ENCODE peak calls at places on chromosome 16, in five cellular contexts. One of them, this sample, is unnamed.

GRCh38 chr16:16971042-16971441 is 499.7 kb downstream of the XYLT1 start:
- DNase-seq in foreskin melanocyte: no peak
- DNase-seq in memory B cell: no peak
- DNase-seq in RPMI7951: no peak
- DNase-seq in Peyer's patch: no peak
- DNase-seq in this sample: no peak

GRCh38 chr16:69599731-69600130 is 34.0 kb downstream of the NFAT5 start:
- DNase-seq in Peyer's patch: no peak
- DNase-seq in RPMI7951: no peak
- DNase-seq in foreskin melanocyte: no peak
- DNase-seq in memory B cell: no peak
- DNase-seq in this sample: no peak

GRCh38 chr16:56356276-56357241 is 68.8 kb downstream of the AMFR start:
- DNase-seq in Peyer's patch: peak
- DNase-seq in RPMI7951: peak
- DNase-seq in memory B cell: peak
- DNase-seq in foreskin melanocyte: peak
- DNase-seq in this sample: peak

GRCh38 chr16:1167276-1168107 is 14.6 kb downstream of the CACNA1H start:
- DNase-seq in RPMI7951: no peak
- DNase-seq in Peyer's patch: no peak
- DNase-seq in memory B cell: no peak
- DNase-seq in foreskin melanocyte: no peak
- DNase-seq in this sample: no peak

GRCh38 chr16:71460246-71460645 is 1.8 kb downstream of the ZNF23 start:
- DNase-seq in Peyer's patch: no peak
- DNase-seq in RPMI7951: peak
- DNase-seq in foreskin melanocyte: no peak
- DNase-seq in memory B cell: no peak
- DNase-seq in this sample: peak

GRCh38 chr16:19167710-19168172 is 299 bp upstream of the SYT17 start:
- DNase-seq in memory B cell: peak
- DNase-seq in foreskin melanocyte: peak
- DNase-seq in Peyer's patch: peak
- DNase-seq in RPMI7951: peak
- DNase-seq in this sample: peak

GRCh38 chr16:68978303-68978954 is 127.0 kb upstream of the HAS3 start:
- DNase-seq in foreskin melanocyte: no peak
- DNase-seq in RPMI7951: no peak
- DNase-seq in Peyer's patch: no peak
- DNase-seq in memory B cell: no peak
- DNase-seq in this sample: no peak

GRCh38 chr16:645852-646678 is 3.1 kb upstream of the WDR90 start:
- DNase-seq in RPMI7951: peak
- DNase-seq in Peyer's patch: peak
- DNase-seq in foreskin melanocyte: no peak
- DNase-seq in memory B cell: no peak
- DNase-seq in this sample: no peak

GRCh38 chr16:65117701-65118448 is 4.0 kb downstream of the CDH11 start:
- DNase-seq in Peyer's patch: peak
- DNase-seq in memory B cell: no peak
- DNase-seq in RPMI7951: peak
- DNase-seq in foreskin melanocyte: peak
- DNase-seq in this sample: peak

GRCh38 chr16:86854895-86855294 is 276.5 kb downstream of the FOXL1 start:
- DNase-seq in Peyer's patch: no peak
- DNase-seq in memory B cell: no peak
- DNase-seq in foreskin melanocyte: no peak
- DNase-seq in RPMI7951: peak
- DNase-seq in this sample: peak

GRCh38 chr16:47258874-47259461 is 115.2 kb upstream of the NETO2 start:
- DNase-seq in memory B cell: peak
- DNase-seq in Peyer's patch: no peak
- DNase-seq in foreskin melanocyte: peak
- DNase-seq in RPMI7951: peak
- DNase-seq in this sample: peak

GRCh38 chr16:64826374-64826773 is 295.5 kb downstream of the CDH11 start:
- DNase-seq in Peyer's patch: no peak
- DNase-seq in foreskin melanocyte: no peak
- DNase-seq in RPMI7951: no peak
- DNase-seq in memory B cell: no peak
- DNase-seq in this sample: peak

GRCh38 chr16:35561346-35561745 is 2101.9 kb downstream of the TP53TG3F start:
- DNase-seq in RPMI7951: no peak
- DNase-seq in memory B cell: no peak
- DNase-seq in Peyer's patch: no peak
- DNase-seq in foreskin melanocyte: no peak
- DNase-seq in this sample: no peak

GRCh38 chr16:24906901-24907300 is 61.1 kb downstream of the SLC5A11 start:
- DNase-seq in RPMI7951: no peak
- DNase-seq in Peyer's patch: no peak
- DNase-seq in foreskin melanocyte: no peak
- DNase-seq in memory B cell: no peak
- DNase-seq in this sample: no peak

GRCh38 chr16:88655733-88656281 is 5.0 kb upstream of the CYBA start:
- DNase-seq in RPMI7951: no peak
- DNase-seq in Peyer's patch: no peak
- DNase-seq in memory B cell: no peak
- DNase-seq in foreskin melanocyte: no peak
- DNase-seq in this sample: no peak

GRCh38 chr16:51813609-51814008 is 662.5 kb upstream of the SALL1 start:
- DNase-seq in foreskin melanocyte: no peak
- DNase-seq in Peyer's patch: no peak
- DNase-seq in memory B cell: no peak
- DNase-seq in RPMI7951: no peak
- DNase-seq in this sample: no peak

GRCh38 chr16:71414038-71414437 is 27.8 kb downstream of the TLE7 start:
- DNase-seq in RPMI7951: no peak
- DNase-seq in memory B cell: no peak
- DNase-seq in foreskin melanocyte: no peak
- DNase-seq in Peyer's patch: peak
- DNase-seq in this sample: no peak

GRCh38 chr16:66660422-66661209 is 35.9 kb downstream of the CMTM4 start:
- DNase-seq in memory B cell: no peak
- DNase-seq in RPMI7951: peak
- DNase-seq in foreskin melanocyte: peak
- DNase-seq in Peyer's patch: peak
- DNase-seq in this sample: peak

GRCh38 chr16:79093554-79093967 is 507.0 kb downstream of the MAF start:
- DNase-seq in Peyer's patch: peak
- DNase-seq in memory B cell: peak
- DNase-seq in RPMI7951: no peak
- DNase-seq in foreskin melanocyte: no peak
- DNase-seq in this sample: no peak

GRCh38 chr16:17696696-17697095 is 225.9 kb upstream of the XYLT1 start:
- DNase-seq in RPMI7951: no peak
- DNase-seq in foreskin melanocyte: peak
- DNase-seq in memory B cell: no peak
- DNase-seq in Peyer's patch: no peak
- DNase-seq in this sample: no peak

GRCh38 chr16:85029413-85029794 is 1.8 kb downstream of the KIAA0513 start:
- DNase-seq in Peyer's patch: peak
- DNase-seq in RPMI7951: peak
- DNase-seq in foreskin melanocyte: no peak
- DNase-seq in memory B cell: peak
- DNase-seq in this sample: peak

GRCh38 chr16:73418746-73419145 is 370.8 kb upstream of the ZFHX3 start:
- DNase-seq in memory B cell: no peak
- DNase-seq in foreskin melanocyte: no peak
- DNase-seq in Peyer's patch: no peak
- DNase-seq in RPMI7951: no peak
- DNase-seq in this sample: no peak

GRCh38 chr16:82995927-82996441 is 369.2 kb downstream of the CDH13 start:
- DNase-seq in RPMI7951: peak
- DNase-seq in Peyer's patch: peak
- DNase-seq in memory B cell: no peak
- DNase-seq in foreskin melanocyte: peak
- DNase-seq in this sample: peak